ENCODE peak calls at places on chromosome 15, in seven cellular contexts. One of them, this sample, is unnamed.

GRCh38 chr15:66878761-66879160 is 176.7 kb downstream of the SMAD6 start:
- DNase-seq in AG04450: no peak
- DNase-seq in NT2/D1: no peak
- DNase-seq in esophagus squamous epithelium: no peak
- DNase-seq in SW480: no peak
- DNase-seq in LoVo: no peak
- DNase-seq in midbrain: no peak
- DNase-seq in this sample: no peak

GRCh38 chr15:36210426-36210825 is 369.0 kb upstream of the CDIN1 start:
- DNase-seq in AG04450: no peak
- DNase-seq in NT2/D1: no peak
- DNase-seq in esophagus squamous epithelium: no peak
- DNase-seq in SW480: no peak
- DNase-seq in LoVo: no peak
- DNase-seq in midbrain: no peak
- DNase-seq in this sample: no peak

GRCh38 chr15:96322401-96323249 is 7.9 kb upstream of the NR2F2 start:
- DNase-seq in AG04450: no peak
- DNase-seq in NT2/D1: no peak
- DNase-seq in esophagus squamous epithelium: no peak
- DNase-seq in SW480: no peak
- DNase-seq in LoVo: no peak
- DNase-seq in midbrain: no peak
- DNase-seq in this sample: no peak

GRCh38 chr15:95669146-95669922 is 661.2 kb upstream of the NR2F2 start:
- DNase-seq in AG04450: no peak
- DNase-seq in NT2/D1: no peak
- DNase-seq in esophagus squamous epithelium: no peak
- DNase-seq in SW480: no peak
- DNase-seq in LoVo: no peak
- DNase-seq in midbrain: no peak
- DNase-seq in this sample: peak

GRCh38 chr15:78726870-78727551 is 84.3 kb downstream of the ADAMTS7 start:
- DNase-seq in AG04450: no peak
- DNase-seq in NT2/D1: no peak
- DNase-seq in esophagus squamous epithelium: no peak
- DNase-seq in SW480: peak
- DNase-seq in LoVo: peak
- DNase-seq in midbrain: no peak
- DNase-seq in this sample: peak

GRCh38 chr15:95325763-95326688 is 1004.5 kb upstream of the NR2F2 start:
- DNase-seq in AG04450: no peak
- DNase-seq in NT2/D1: no peak
- DNase-seq in esophagus squamous epithelium: no peak
- DNase-seq in SW480: no peak
- DNase-seq in LoVo: no peak
- DNase-seq in midbrain: no peak
- DNase-seq in this sample: no peak

GRCh38 chr15:37995461-37996347 is 61.3 kb downstream of the TMCO5A start:
- DNase-seq in AG04450: peak
- DNase-seq in NT2/D1: peak
- DNase-seq in esophagus squamous epithelium: no peak
- DNase-seq in SW480: peak
- DNase-seq in LoVo: peak
- DNase-seq in midbrain: peak
- DNase-seq in this sample: peak

GRCh38 chr15:83571820-83572707 is 81.9 kb upstream of the ADAMTSL3 start:
- DNase-seq in AG04450: no peak
- DNase-seq in NT2/D1: peak
- DNase-seq in esophagus squamous epithelium: no peak
- DNase-seq in SW480: peak
- DNase-seq in LoVo: peak
- DNase-seq in midbrain: peak
- DNase-seq in this sample: peak

GRCh38 chr15:100301905-100302431 is 39.8 kb downstream of the ADAMTS17 start:
- DNase-seq in AG04450: no peak
- DNase-seq in NT2/D1: no peak
- DNase-seq in esophagus squamous epithelium: no peak
- DNase-seq in SW480: no peak
- DNase-seq in LoVo: no peak
- DNase-seq in midbrain: no peak
- DNase-seq in this sample: no peak

This sample was measured in HT1080.